ENCODE peak calls at places on chromosome 4, in eight cellular contexts. F, U, K, I, S, N, A and O are unnamed samples.

GRCh38 chr4:152885185-152885584 is 50.9 kb upstream of the FHDC1 start:
- DNase-seq in F (no peak), U (no peak), K (no peak), I (peak; percentile 23), S (no peak), N (no peak), A (no peak), O (no peak)

GRCh38 chr4:143700060-143700419 is 435 bp downstream of the FREM3 start:
- DNase-seq in F (peak; percentile 16), U (peak; percentile 46), K (no peak), I (peak; percentile 19), S (no peak), N (peak; percentile 76), A (peak; percentile 75), O (no peak)

GRCh38 chr4:186018756-186019155 is 50.2 kb upstream of the TLR3 start:
- DNase-seq in F (no peak), U (no peak), K (no peak), I (no peak), S (no peak), N (no peak), A (no peak), O (no peak)

GRCh38 chr4:37486134-37486533 is 200.0 kb downstream of the RELL1 start:
- DNase-seq in F (no peak), U (no peak), K (no peak), I (no peak), S (no peak), N (no peak), A (no peak), O (no peak)

GRCh38 chr4:53917719-53918118 is 146.7 kb downstream of the CHIC2 start:
- DNase-seq in F (peak; percentile 48), U (no peak), K (no peak), I (no peak), S (no peak), N (no peak), A (peak; percentile 62), O (no peak)

GRCh38 chr4:84647307-84647884 is 64.5 kb downstream of the CDS1 start:
- DNase-seq in F (no peak), U (peak; percentile 60), K (no peak), I (peak; percentile 41), S (no peak), N (peak; percentile 73), A (peak; percentile 8), O (no peak)

GRCh38 chr4:1721666-1722550 is 587 bp downstream of the TACC3 start:
- DNase-seq in F (no peak), U (peak; percentile 27), K (no peak), I (peak; percentile 19), S (no peak), N (peak; percentile 58), A (peak; percentile 32), O (no peak)

GRCh38 chr4:156100651-156101050 is 147.0 kb upstream of the CTSO start:
- DNase-seq in F (peak; percentile 81), U (no peak), K (no peak), I (no peak), S (no peak), N (no peak), A (no peak), O (no peak)

GRCh38 chr4:38765391-38765790 is 17.4 kb downstream of the TLR10 start:
- DNase-seq in F (peak; percentile 73), U (no peak), K (no peak), I (no peak), S (no peak), N (no peak), A (peak; percentile 51), O (no peak)

GRCh38 chr4:145093638-145094037 is 4.4 kb downstream of the ANAPC10 start:
- DNase-seq in F (no peak), U (no peak), K (no peak), I (no peak), S (no peak), N (no peak), A (peak; percentile 9), O (no peak)

GRCh38 chr4:4761128-4761991 is 98.1 kb upstream of the MSX1 start:
- DNase-seq in F (no peak), U (peak; percentile 79), K (no peak), I (peak; percentile 89), S (no peak), N (peak; percentile 88), A (peak; percentile 25), O (no peak)

GRCh38 chr4:630661-631060 is 5.3 kb downstream of the PDE6B start:
- DNase-seq in F (no peak), U (peak; percentile 19), K (no peak), I (no peak), S (no peak), N (no peak), A (no peak), O (no peak)

GRCh38 chr4:40621592-40622512 is 7.8 kb downstream of the RBM47 start:
- DNase-seq in F (peak; percentile 100), U (peak; percentile 52), K (peak; percentile 81), I (no peak), S (no peak), N (peak; percentile 64), A (peak; percentile 97), O (no peak)

GRCh38 chr4:13592220-13592619 is 35.3 kb downstream of the BOD1L1 start:
- DNase-seq in F (no peak), U (no peak), K (no peak), I (no peak), S (no peak), N (no peak), A (no peak), O (no peak)

GRCh38 chr4:153546273-153546672 is 80.1 kb downstream of the TMEM131L start:
- DNase-seq in F (no peak), U (no peak), K (no peak), I (no peak), S (no peak), N (no peak), A (no peak), O (no peak)

GRCh38 chr4:84159767-84160166 is 339.3 kb downstream of the NKX6-1 start:
- DNase-seq in F (peak; percentile 3), U (peak; percentile 64), K (no peak), I (peak; percentile 79), S (no peak), N (peak; percentile 86), A (peak; percentile 4), O (no peak)

GRCh38 chr4:82524570-82525152 is 37.1 kb downstream of the TMEM150C start:
- DNase-seq in F (no peak), U (no peak), K (no peak), I (no peak), S (no peak), N (no peak), A (no peak), O (no peak)

GRCh38 chr4:184163813-184164212 is 53.9 kb downstream of the ENPP6 start:
- DNase-seq in F (peak; percentile 6), U (peak; percentile 80), K (peak; percentile 22), I (peak; percentile 88), S (no peak), N (peak; percentile 92), A (peak; percentile 48), O (peak; percentile 54)

GRCh38 chr4:149887091-149887490 is 71.4 kb upstream of the IQCM start:
- DNase-seq in F (peak; percentile 43), U (no peak), K (no peak), I (no peak), S (no peak), N (no peak), A (no peak), O (no peak)

GRCh38 chr4:132332932-132333722 is 816.0 kb upstream of the PCDH10 start:
- DNase-seq in F (peak; percentile 1), U (no peak), K (no peak), I (peak; percentile 22), S (no peak), N (no peak), A (no peak), O (no peak)

GRCh38 chr4:33948921-33949320 is 2295.4 kb downstream of the ARAP2 start:
- DNase-seq in F (no peak), U (no peak), K (no peak), I (no peak), S (no peak), N (no peak), A (no peak), O (no peak)

GRCh38 chr4:125359960-125360628 is 45.3 kb downstream of the FAT4 start:
- DNase-seq in F (no peak), U (no peak), K (no peak), I (peak; percentile 42), S (no peak), N (no peak), A (peak; percentile 7), O (no peak)
- H3K27ac ChIP-seq in F (no peak overlapping the region), U (no peak overlapping the region), K (no peak overlapping the region), I (peak overlapping the region; percentile 93), S (no peak overlapping the region), N (peak overlapping the region; percentile 29), A (no peak overlapping the region), O (no peak overlapping the region)

DNA sequence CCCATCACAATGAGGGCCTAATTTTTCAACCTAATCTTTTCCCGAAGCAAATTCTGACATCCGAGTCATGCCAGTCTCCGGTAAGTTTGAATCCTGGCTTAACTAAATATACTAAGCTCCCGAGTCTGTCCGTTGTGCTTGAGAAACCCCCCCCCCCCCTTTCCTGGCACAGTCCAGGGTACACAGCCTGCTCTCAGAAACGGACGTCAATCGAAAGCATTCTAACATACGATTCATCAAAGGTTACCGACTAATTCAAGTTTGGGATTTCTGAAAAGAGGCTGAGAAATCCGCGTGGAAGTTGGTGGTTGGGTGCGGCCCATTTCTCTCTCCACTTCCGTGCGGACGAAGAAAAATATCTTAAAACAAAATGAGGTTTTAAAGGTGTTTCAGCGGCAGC is 616 bp downstream of the SDAD1 start:
- DNase-seq in F (peak; percentile 14), U (no peak), K (no peak), I (peak; percentile 5), S (no peak), N (no peak), A (peak; percentile 42), O (no peak)
- H3K27ac ChIP-seq in F (peak overlapping the region; percentile 90), U (no peak overlapping the region), K (no peak overlapping the region), I (no peak overlapping the region), S (peak overlapping the region; percentile 73), N (no peak overlapping the region), A (peak overlapping the region; percentile 57), O (peak overlapping the region; percentile 9)

GRCh38 chr4:128604204-128604603 is 205.3 kb upstream of the JADE1 start:
- DNase-seq in F (no peak), U (no peak), K (no peak), I (no peak), S (no peak), N (no peak), A (no peak), O (no peak)

GRCh38 chr4:128604840-128605239 is 204.7 kb upstream of the JADE1 start:
- DNase-seq in F (peak; percentile 46), U (no peak), K (no peak), I (no peak), S (no peak), N (no peak), A (no peak), O (no peak)

GRCh38 chr4:128600410-128600809 is 209.1 kb upstream of the JADE1 start:
- DNase-seq in F (peak; percentile 31), U (no peak), K (peak; percentile 25), I (no peak), S (no peak), N (no peak), A (no peak), O (peak; percentile 53)

GRCh38 chr4:128601992-128602695 is 207.4 kb upstream of the JADE1 start:
- DNase-seq in F (peak; percentile 67), U (no peak), K (no peak), I (no peak), S (no peak), N (no peak), A (peak; percentile 63), O (peak; percentile 5)

GRCh38 chr4:128600996-128601857 is 208.3 kb upstream of the JADE1 start:
- DNase-seq in F (peak; percentile 97), U (no peak), K (peak; percentile 71), I (no peak), S (no peak), N (peak; percentile 78), A (peak; percentile 92), O (no peak)
- H3K27ac ChIP-seq in F (peak overlapping the region; percentile 29), U (no peak overlapping the region), K (peak overlapping the region; percentile 27), I (no peak overlapping the region), S (no peak overlapping the region), N (peak overlapping the region; percentile 0), A (peak overlapping the region; percentile 60), O (peak overlapping the region; percentile 11)

GRCh38 chr4:56640907-56641493 is 40.1 kb downstream of the HOPX start:
- DNase-seq in F (no peak), U (no peak), K (no peak), I (no peak), S (no peak), N (no peak), A (peak; percentile 24), O (no peak)
- H3K27ac ChIP-seq in F (peak overlapping the region; percentile 26), U (no peak overlapping the region), K (no peak overlapping the region), I (no peak overlapping the region), S (no peak overlapping the region), N (no peak overlapping the region), A (no peak overlapping the region), O (peak overlapping the region; percentile 70)